ENCODE peak calls at places on chromosomes 7 and 10, in nine cellular contexts. C is skeletal muscle cell; V is NCI-H345; O is heart right ventricle; E is AG20443; B is epithelial cell of esophagus; D is activated CD4-positive, alpha-beta T cell treated with anti-CD3 and anti-CD28 coated beads for 48 hours; F is GM10248; J is activated naive CD4-positive, alpha-beta T cell. W is an unnamed sample.

GRCh38 chr7:15860264-15860949 is 173.9 kb upstream of the MEOX2 start:
- DNase-seq in O (no peak), B (no peak), J (no peak), E (no peak), C (no peak), F (no peak), D (no peak), V (no peak), W (no peak)

GRCh38 chr7:76252020-76252419 is 50.3 kb downstream of the SRRM3 start:
- DNase-seq in C (no peak), B (no peak), F (no peak), D (no peak), O (no peak), V (no peak), J (no peak), E (no peak), W (no peak)

GRCh38 chr7:94395141-94396041 is 696 bp downstream of the COL1A2 start:
- DNase-seq in D (peak; percentile 25), V (peak; percentile 64), O (peak; percentile 68), B (peak; percentile 88), F (peak; percentile 73), C (peak; percentile 59), J (no peak), E (peak; percentile 49), W (peak; percentile 68)

GRCh38 chr7:95104739-95105138 is 197.3 kb downstream of the PPP1R9A start:
- DNase-seq in O (no peak), V (peak; percentile 27), E (no peak), F (no peak), J (no peak), D (no peak), B (peak; percentile 97), C (no peak), W (peak; percentile 91)

GRCh38 chr7:1990001-1990670 is 242.6 kb downstream of the MAD1L1 start:
- DNase-seq in C (no peak), D (no peak), B (no peak), F (no peak), E (no peak), V (no peak), O (peak; percentile 32), J (no peak), W (no peak)

GRCh38 chr10:99531026-99531695 is 1.6 kb upstream of the NKX2-3 start:
- DNase-seq in E (no peak), J (no peak), B (no peak), F (peak; percentile 23), D (no peak), C (no peak), V (no peak), O (no peak), W (no peak)

GRCh38 chr10:29955308-29955935 is 104.0 kb downstream of the JCAD start:
- DNase-seq in B (peak; percentile 78), V (no peak), C (peak; percentile 39), E (no peak), J (no peak), O (no peak), D (no peak), F (no peak), W (no peak)

GRCh38 chr10:14787938-14788337 is 13.2 kb upstream of the FAM107B start:
- DNase-seq in O (no peak), C (no peak), B (peak; percentile 26), V (no peak), D (no peak), E (no peak), J (no peak), F (no peak), W (no peak)

GRCh38 chr10:101538481-101538880 is 49.6 kb downstream of the POLL start:
- DNase-seq in E (no peak), D (no peak), V (peak; percentile 74), F (no peak), C (no peak), O (no peak), J (no peak), B (no peak), W (no peak)

GRCh38 chr7:90777075-90777864 is 181.1 kb downstream of the CDK14 start:
- DNase-seq in J (no peak), B (no peak), E (peak; percentile 24), O (no peak), F (peak; percentile 38), V (no peak), D (no peak), C (no peak), W (no peak)

GRCh38 chr10:478471-479245 is 210.8 kb downstream of the DIP2C start:
- DNase-seq in O (no peak), J (no peak), D (no peak), E (no peak), V (no peak), B (peak; percentile 78), C (no peak), F (no peak), W (no peak)

GRCh38 chr7:78939669-78940068 is 513.8 kb downstream of the MAGI2 start:
- DNase-seq in C (no peak), V (peak; percentile 71), O (no peak), F (no peak), E (no peak), B (no peak), D (no peak), J (no peak), W (no peak)